ENCODE peak calls at places on chromosomes 5 and 9, in five cellular contexts. One of them, this sample, is unnamed. For H3K27me3 and H3K4me1, the result is how much of the 10 kb centered on the place peaks cover.

GRCh38 chr5:102798103-102798502 is 43.0 kb downstream of the PAM start:
- DNase-seq in adrenal gland: no peak
- DNase-seq in esophagus muscularis mucosa: no peak
- DNase-seq in ovary: no peak
- DNase-seq in psoas muscle: no peak
- DNase-seq in this sample: no peak

GRCh38 chr5:14399054-14399657 is 182.4 kb upstream of the OTULINL start:
- DNase-seq in adrenal gland: no peak
- DNase-seq in esophagus muscularis mucosa: no peak
- DNase-seq in ovary: no peak
- DNase-seq in psoas muscle: no peak
- DNase-seq in this sample: peak

GRCh38 chr5:88438006-88438405 is 169.4 kb upstream of the TMEM161B start:
- DNase-seq in adrenal gland: no peak
- DNase-seq in esophagus muscularis mucosa: no peak
- DNase-seq in ovary: no peak
- DNase-seq in psoas muscle: no peak
- DNase-seq in this sample: peak

GRCh38 chr9:69603656-69604055 is 68.5 kb downstream of the APBA1 start:
- DNase-seq in adrenal gland: no peak
- DNase-seq in esophagus muscularis mucosa: no peak
- DNase-seq in ovary: no peak
- DNase-seq in psoas muscle: no peak
- DNase-seq in this sample: no peak

GRCh38 chr5:105508519-105508918 is 1945.9 kb upstream of the NUDT12 start:
- DNase-seq in adrenal gland: no peak
- DNase-seq in esophagus muscularis mucosa: no peak
- DNase-seq in ovary: no peak
- DNase-seq in psoas muscle: no peak
- DNase-seq in this sample: no peak

GRCh38 chr9:130240410-130241197 is 25.0 kb upstream of the HMCN2 start:
- DNase-seq in adrenal gland: peak
- DNase-seq in esophagus muscularis mucosa: no peak
- DNase-seq in ovary: peak
- DNase-seq in psoas muscle: no peak
- DNase-seq in this sample: peak

GRCh38 chr9:109500421-109500974 is 2.4 kb upstream of the PTPN3 start:
- DNase-seq in adrenal gland: no peak
- DNase-seq in esophagus muscularis mucosa: no peak
- DNase-seq in ovary: no peak
- DNase-seq in psoas muscle: no peak
- DNase-seq in this sample: no peak

GRCh38 chr5:100430268-100430900 is 104.8 kb upstream of the FAM174A start:
- DNase-seq in adrenal gland: peak
- DNase-seq in esophagus muscularis mucosa: no peak
- DNase-seq in ovary: no peak
- DNase-seq in psoas muscle: peak
- DNase-seq in this sample: no peak

GRCh38 chr5:146340260-146341081 is 1.8 kb downstream of the POU4F3 start:
- DNase-seq in adrenal gland: peak
- DNase-seq in esophagus muscularis mucosa: no peak
- DNase-seq in ovary: peak
- DNase-seq in psoas muscle: peak
- DNase-seq in this sample: peak

GRCh38 chr5:53291528-53291927 is 182.0 kb upstream of the MOCS2 start:
- DNase-seq in adrenal gland: no peak
- DNase-seq in esophagus muscularis mucosa: no peak
- DNase-seq in ovary: no peak
- DNase-seq in psoas muscle: no peak
- DNase-seq in this sample: no peak

GRCh38 chr5:133538718-133539117 is 73.6 kb downstream of the FSTL4 start:
- DNase-seq in adrenal gland: no peak
- DNase-seq in esophagus muscularis mucosa: peak
- DNase-seq in ovary: no peak
- DNase-seq in psoas muscle: no peak
- DNase-seq in this sample: peak

GRCh38 chr9:73143606-73144328 is 7.9 kb upstream of the ANXA1 start:
- DNase-seq in adrenal gland: no peak
- DNase-seq in esophagus muscularis mucosa: no peak
- DNase-seq in ovary: no peak
- DNase-seq in psoas muscle: no peak
- DNase-seq in this sample: no peak

GRCh38 chr5:68950111-68950510 is 143.7 kb upstream of the SLC30A5 start:
- DNase-seq in adrenal gland: peak
- DNase-seq in esophagus muscularis mucosa: no peak
- DNase-seq in ovary: no peak
- DNase-seq in psoas muscle: no peak
- DNase-seq in this sample: no peak

GRCh38 chr9:101536938-101537337 is 3.3 kb downstream of the RNF20 start:
- DNase-seq in adrenal gland: no peak
- DNase-seq in esophagus muscularis mucosa: no peak
- DNase-seq in ovary: no peak
- DNase-seq in psoas muscle: no peak
- DNase-seq in this sample: peak

GRCh38 chr5:142125963-142126362 is 17.4 kb downstream of the NDFIP1 start:
- DNase-seq in adrenal gland: no peak
- DNase-seq in esophagus muscularis mucosa: no peak
- DNase-seq in ovary: no peak
- DNase-seq in psoas muscle: no peak
- DNase-seq in this sample: no peak

GRCh38 chr9:88593537-88594185 is 58.7 kb downstream of the NXNL2 start:
- DNase-seq in adrenal gland: peak
- DNase-seq in esophagus muscularis mucosa: no peak
- DNase-seq in ovary: peak
- DNase-seq in psoas muscle: no peak
- DNase-seq in this sample: no peak

GRCh38 chr9:114525505-114525904 is 20.2 kb upstream of the WHRN start:
- DNase-seq in adrenal gland: no peak
- DNase-seq in esophagus muscularis mucosa: no peak
- DNase-seq in ovary: no peak
- DNase-seq in psoas muscle: no peak
- DNase-seq in this sample: peak

GRCh38 chr5:178115136-178115834 is 2.0 kb downstream of the N4BP3 start:
- DNase-seq in adrenal gland: no peak
- DNase-seq in esophagus muscularis mucosa: no peak
- DNase-seq in ovary: no peak
- DNase-seq in psoas muscle: no peak
- DNase-seq in this sample: no peak

GRCh38 chr5:50595199-50595598 is 71.2 kb upstream of the PARP8 start:
- DNase-seq in adrenal gland: no peak
- DNase-seq in esophagus muscularis mucosa: no peak
- DNase-seq in ovary: no peak
- DNase-seq in psoas muscle: no peak
- DNase-seq in this sample: peak

GRCh38 chr9:135093111-135093510 is 5.6 kb downstream of the OLFM1 start:
- DNase-seq in adrenal gland: no peak
- DNase-seq in esophagus muscularis mucosa: no peak
- DNase-seq in ovary: no peak
- DNase-seq in psoas muscle: no peak
- DNase-seq in this sample: no peak

GRCh38 chr9:135090547-135090946 is 3.1 kb downstream of the OLFM1 start:
- DNase-seq in adrenal gland: no peak
- DNase-seq in esophagus muscularis mucosa: no peak
- DNase-seq in ovary: no peak
- DNase-seq in psoas muscle: no peak
- DNase-seq in this sample: no peak

GRCh38 chr9:135088979-135089847 is 1.7 kb downstream of the OLFM1 start:
- DNase-seq in adrenal gland: no peak
- DNase-seq in esophagus muscularis mucosa: no peak
- DNase-seq in ovary: no peak
- DNase-seq in psoas muscle: peak
- DNase-seq in this sample: no peak

GRCh38 chr9:135090081-135090480 is 2.6 kb downstream of the OLFM1 start:
- DNase-seq in adrenal gland: no peak
- DNase-seq in esophagus muscularis mucosa: no peak
- DNase-seq in ovary: no peak
- DNase-seq in psoas muscle: peak
- DNase-seq in this sample: no peak

GRCh38 chr9:135091545-135091944 is 4.1 kb downstream of the OLFM1 start:
- DNase-seq in adrenal gland: no peak
- DNase-seq in esophagus muscularis mucosa: no peak
- DNase-seq in ovary: no peak
- DNase-seq in psoas muscle: no peak
- DNase-seq in this sample: no peak
- H3K27me3 ChIP-seq in adrenal gland: under half
- H3K27me3 ChIP-seq in esophagus muscularis mucosa: under half
- H3K27me3 ChIP-seq in ovary: under half
- H3K27me3 ChIP-seq in psoas muscle: under half
- H3K27me3 ChIP-seq in this sample: under half

GRCh38 chr5:140341591-140341990 is 4.8 kb downstream of the HBEGF start:
- DNase-seq in adrenal gland: no peak
- DNase-seq in esophagus muscularis mucosa: no peak
- DNase-seq in ovary: no peak
- DNase-seq in psoas muscle: peak
- DNase-seq in this sample: no peak
- H3K4me1 ChIP-seq in adrenal gland: under half
- H3K4me1 ChIP-seq in esophagus muscularis mucosa: half or more
- H3K4me1 ChIP-seq in ovary: under half
- H3K4me1 ChIP-seq in psoas muscle: half or more
- H3K4me1 ChIP-seq in this sample: under half

GRCh38 chr9:113221800-113222481 is 597 bp downstream of the SLC31A1 start:
- DNase-seq in adrenal gland: no peak
- DNase-seq in esophagus muscularis mucosa: no peak
- DNase-seq in ovary: no peak
- DNase-seq in psoas muscle: no peak
- DNase-seq in this sample: no peak

GRCh38 chr9:113221003-113221799 is at the start of the genes FKBP15 and SLC31A1:
- DNase-seq in adrenal gland: peak
- DNase-seq in esophagus muscularis mucosa: peak
- DNase-seq in ovary: peak
- DNase-seq in psoas muscle: peak
- DNase-seq in this sample: peak

GRCh38 chr9:113220467-113221002 is 542 bp downstream of the FKBP15 start:
- DNase-seq in adrenal gland: no peak
- DNase-seq in esophagus muscularis mucosa: no peak
- DNase-seq in ovary: no peak
- DNase-seq in psoas muscle: no peak
- DNase-seq in this sample: no peak

GRCh38 chr9:113219972-113220371 is 1.1 kb downstream of the FKBP15 start:
- DNase-seq in adrenal gland: no peak
- DNase-seq in esophagus muscularis mucosa: no peak
- DNase-seq in ovary: no peak
- DNase-seq in psoas muscle: no peak
- DNase-seq in this sample: peak

GRCh38 chr9:113219186-113219936 is 1.7 kb downstream of the FKBP15 start:
- DNase-seq in adrenal gland: no peak
- DNase-seq in esophagus muscularis mucosa: no peak
- DNase-seq in ovary: no peak
- DNase-seq in psoas muscle: no peak
- DNase-seq in this sample: no peak
- H3K4me3 ChIP-seq in adrenal gland: no peak
- H3K4me3 ChIP-seq in esophagus muscularis mucosa: peak
- H3K4me3 ChIP-seq in ovary: no peak
- H3K4me3 ChIP-seq in psoas muscle: peak
- H3K4me3 ChIP-seq in this sample: peak

DNA sequence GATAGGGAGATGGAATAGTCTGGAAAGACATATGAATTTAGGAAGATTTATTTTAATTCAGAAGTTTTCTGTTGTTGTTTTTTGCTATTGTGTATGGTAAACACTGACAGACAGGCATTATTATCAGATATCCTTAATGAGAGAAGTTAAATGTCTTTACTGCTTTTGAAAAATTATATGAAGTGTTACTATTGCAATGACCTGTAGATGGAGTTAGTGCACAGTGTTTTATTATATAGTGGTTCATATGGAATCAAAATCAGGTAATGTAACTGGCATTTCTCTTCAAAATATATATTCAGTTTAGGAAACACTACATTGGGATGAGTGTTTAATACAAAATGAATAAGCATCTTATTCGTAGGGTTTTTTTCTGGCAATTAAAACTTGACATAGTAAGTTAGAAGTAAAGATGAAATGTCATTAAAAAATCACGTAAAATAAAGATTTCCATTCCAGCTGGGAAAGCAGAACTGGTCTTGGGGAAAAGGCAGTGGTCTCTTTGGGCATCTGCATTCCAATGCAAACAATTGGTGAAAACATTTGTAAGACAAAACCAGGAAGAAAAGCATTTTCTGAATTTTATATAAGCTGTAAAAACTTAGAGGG is 3.9 kb downstream of the GABRA1 start:
- DNase-seq in adrenal gland: no peak
- DNase-seq in esophagus muscularis mucosa: no peak
- DNase-seq in ovary: no peak
- DNase-seq in psoas muscle: no peak
- DNase-seq in this sample: no peak
- H3K27me3 ChIP-seq in adrenal gland: under half
- H3K27me3 ChIP-seq in esophagus muscularis mucosa: under half
- H3K27me3 ChIP-seq in ovary: under half
- H3K27me3 ChIP-seq in psoas muscle: under half
- H3K27me3 ChIP-seq in this sample: under half

GRCh38 chr9:98254236-98255063 is 999 bp downstream of the TBC1D2 start:
- DNase-seq in adrenal gland: no peak
- DNase-seq in esophagus muscularis mucosa: no peak
- DNase-seq in ovary: no peak
- DNase-seq in psoas muscle: no peak
- DNase-seq in this sample: no peak
- H3K4me1 ChIP-seq in adrenal gland: under half
- H3K4me1 ChIP-seq in esophagus muscularis mucosa: under half
- H3K4me1 ChIP-seq in ovary: under half
- H3K4me1 ChIP-seq in psoas muscle: under half
- H3K4me1 ChIP-seq in this sample: under half

GRCh38 chr5:156326718-156327259 is at the start of gene SGCD:
- DNase-seq in adrenal gland: peak
- DNase-seq in esophagus muscularis mucosa: no peak
- DNase-seq in ovary: peak
- DNase-seq in psoas muscle: peak
- DNase-seq in this sample: no peak
- H3K4me3 ChIP-seq in adrenal gland: no peak
- H3K4me3 ChIP-seq in esophagus muscularis mucosa: peak
- H3K4me3 ChIP-seq in ovary: peak
- H3K4me3 ChIP-seq in psoas muscle: peak
- H3K4me3 ChIP-seq in this sample: no peak

GRCh38 chr9:103674271-103674670 is 419.8 kb upstream of the SMC2 start:
- DNase-seq in adrenal gland: no peak
- DNase-seq in esophagus muscularis mucosa: no peak
- DNase-seq in ovary: no peak
- DNase-seq in psoas muscle: no peak
- DNase-seq in this sample: no peak
- H3K27me3 ChIP-seq in adrenal gland: under half
- H3K27me3 ChIP-seq in esophagus muscularis mucosa: under half
- H3K27me3 ChIP-seq in ovary: under half
- H3K27me3 ChIP-seq in psoas muscle: under half
- H3K27me3 ChIP-seq in this sample: under half

GRCh38 chr5:154766558-154767281 is 11.5 kb downstream of the LARP1 start:
- DNase-seq in adrenal gland: no peak
- DNase-seq in esophagus muscularis mucosa: no peak
- DNase-seq in ovary: no peak
- DNase-seq in psoas muscle: no peak
- DNase-seq in this sample: no peak
- H3K4me1 ChIP-seq in adrenal gland: half or more
- H3K4me1 ChIP-seq in esophagus muscularis mucosa: half or more
- H3K4me1 ChIP-seq in ovary: under half
- H3K4me1 ChIP-seq in psoas muscle: half or more
- H3K4me1 ChIP-seq in this sample: under half

DNA sequence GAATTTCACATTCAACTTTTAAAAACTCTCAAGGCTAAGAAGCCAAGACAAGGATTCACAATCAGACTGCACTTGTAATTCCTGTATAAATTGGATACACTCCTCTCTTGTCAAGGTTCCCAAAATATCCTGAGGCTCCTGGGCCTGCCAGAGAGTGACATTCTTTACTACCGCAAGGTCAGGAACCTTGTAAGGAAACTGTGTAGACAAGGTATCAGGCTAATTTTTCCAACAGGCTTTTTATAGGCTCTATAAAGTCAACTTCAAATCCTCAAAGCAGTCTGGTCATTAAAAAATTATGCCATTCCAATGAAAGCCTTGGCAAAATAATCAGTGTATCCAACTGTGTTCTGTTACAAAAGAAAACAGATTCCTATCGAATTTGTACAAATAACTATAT is 15.5 kb upstream of the PAIP1 start:
- DNase-seq in adrenal gland: no peak
- DNase-seq in esophagus muscularis mucosa: no peak
- DNase-seq in ovary: no peak
- DNase-seq in psoas muscle: no peak
- DNase-seq in this sample: no peak
- H3K4me3 ChIP-seq in adrenal gland: no peak
- H3K4me3 ChIP-seq in esophagus muscularis mucosa: no peak
- H3K4me3 ChIP-seq in ovary: no peak
- H3K4me3 ChIP-seq in psoas muscle: no peak
- H3K4me3 ChIP-seq in this sample: no peak

This sample was measured in SJSA1.